ENCODE peak calls at places on chromosomes 1 and 21, in ten cellular contexts. Z is omental fat pad; P is epithelial cell of esophagus; N is adrenal gland; W is endodermal cell; M is fibroblast of pulmonary artery; S is CD4-positive, alpha-beta T cell; D is foreskin fibroblast; T is A549; E is upper lobe of left lung. Y is an unnamed sample.

GRCh38 chr1:31577515-31578191 is 1.3 kb downstream of the TINAGL1 start:
- DNase-seq in P (peak), E (no peak), M (peak), N (no peak), S (no peak), D (no peak), W (peak), T (peak), Z (no peak), Y (peak)

GRCh38 chr1:64295566-64295965 is 92.1 kb downstream of the UBE2U start:
- DNase-seq in Z (no peak), P (no peak), D (peak), S (no peak), T (no peak), M (no peak), W (no peak), E (no peak), N (no peak), Y (no peak)

GRCh38 chr1:23118957-23119792 is 49.5 kb downstream of the LUZP1 start:
- DNase-seq in T (no peak), W (no peak), E (no peak), P (no peak), D (no peak), M (peak), S (peak), Z (no peak), N (no peak), Y (no peak)

GRCh38 chr21:20875741-20876140 is 122.5 kb upstream of the NCAM2 start:
- DNase-seq in N (no peak), E (no peak), Z (no peak), D (no peak), S (no peak), P (no peak), M (no peak), T (no peak), W (no peak), Y (no peak)

GRCh38 chr1:60695633-60696032 is 386.7 kb upstream of the NFIA start:
- DNase-seq in D (no peak), S (no peak), N (no peak), P (no peak), W (no peak), T (no peak), Z (no peak), M (no peak), E (no peak), Y (no peak)

GRCh38 chr1:17347769-17348592 is 24.0 kb upstream of the PADI6 start:
- DNase-seq in S (no peak), M (peak), P (peak), T (peak), N (no peak), E (no peak), Z (no peak), D (peak), W (no peak), Y (no peak)

GRCh38 chr1:153630384-153630783 is 2.1 kb downstream of the S100A1 start:
- DNase-seq in W (no peak), E (no peak), P (no peak), T (no peak), D (no peak), M (no peak), S (no peak), Z (no peak), N (no peak), Y (no peak)

GRCh38 chr1:238647877-238648276 is 738.5 kb upstream of the CHRM3 start:
- DNase-seq in M (peak), E (no peak), N (no peak), P (peak), Z (no peak), S (no peak), W (peak), D (peak), T (peak), Y (no peak)

GRCh38 chr1:9655127-9655723 is 3.7 kb downstream of the PIK3CD start:
- DNase-seq in Z (no peak), E (no peak), D (no peak), S (peak), M (no peak), W (no peak), P (no peak), N (no peak), T (no peak), Y (no peak)

GRCh38 chr1:156360534-156360933 is 8.5 kb upstream of the RHBG start:
- DNase-seq in P (no peak), E (no peak), T (no peak), S (no peak), W (no peak), Z (no peak), N (no peak), D (no peak), M (no peak), Y (no peak)

GRCh38 chr1:242523968-242524570 is 428 bp downstream of the PLD5 start:
- DNase-seq in M (peak), Z (no peak), E (peak), W (peak), N (peak), D (no peak), T (peak), P (peak), S (no peak), Y (no peak)

GRCh38 chr21:26165331-26165730 is 5.2 kb downstream of the APP start:
- DNase-seq in N (no peak), M (no peak), E (no peak), D (no peak), Z (no peak), P (peak), S (no peak), W (no peak), T (no peak), Y (no peak)

GRCh38 chr1:31444725-31445448 is 31.9 kb downstream of the SERINC2 start:
- DNase-seq in P (no peak), N (peak), S (no peak), Z (no peak), W (no peak), M (no peak), T (peak), D (no peak), E (no peak), Y (no peak)

GRCh38 chr1:210400043-210400840 is 71.5 kb downstream of the HHAT start:
- DNase-seq in N (peak), P (peak), S (peak), Z (no peak), T (peak), M (peak), E (peak), D (peak), W (peak), Y (no peak)

GRCh38 chr1:66352783-66353182 is 181.2 kb upstream of the SGIP1 start:
- DNase-seq in N (no peak), P (no peak), Z (no peak), S (no peak), T (no peak), W (no peak), D (no peak), E (no peak), M (no peak), Y (no peak)

DNA sequence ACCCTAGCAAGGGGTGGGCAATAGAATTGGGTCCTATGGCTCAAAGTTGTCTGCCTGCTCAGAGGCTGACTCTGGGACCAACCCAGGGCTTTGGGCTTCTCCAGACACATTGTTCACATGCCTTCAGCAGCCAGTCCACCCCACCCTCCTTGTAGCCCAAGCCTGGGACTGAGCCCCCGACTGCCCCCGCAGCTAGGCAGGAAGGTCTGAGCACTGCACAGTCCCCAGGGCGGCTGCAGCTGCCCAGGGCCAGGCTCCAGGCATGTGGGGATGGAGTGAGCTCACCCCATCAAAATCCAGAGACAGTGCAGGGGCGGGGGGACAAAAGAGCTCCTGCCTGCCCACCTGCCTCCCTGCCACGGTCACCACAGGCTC is 35.6 kb downstream of the HSPG2 start:
- DNase-seq in M (no peak), N (peak), E (no peak), Z (no peak), T (no peak), S (no peak), D (no peak), P (no peak), W (no peak), Y (no peak)
- TF ChIP-seq CTCF in M (no peak), N (no peak), E (no peak), Z (no peak), T (no peak), S (no peak), D (no peak), P (no peak), W (no peak), Y (no peak)

GRCh38 chr1:118927826-118928225 is 60.3 kb downstream of the TBX15 start:
- DNase-seq in S (no peak), Z (no peak), N (no peak), T (no peak), M (no peak), E (no peak), D (peak), P (no peak), W (no peak), Y (no peak)

GRCh38 chr1:118927421-118927820 is 60.7 kb downstream of the TBX15 start:
- DNase-seq in N (no peak), P (no peak), D (no peak), S (no peak), W (no peak), M (no peak), E (no peak), T (no peak), Z (no peak), Y (no peak)

GRCh38 chr1:118931876-118932275 is 56.3 kb downstream of the TBX15 start:
- DNase-seq in T (no peak), W (no peak), E (no peak), P (no peak), S (no peak), M (no peak), Z (no peak), D (no peak), N (no peak), Y (no peak)

GRCh38 chr1:118926261-118926660 is 61.9 kb downstream of the TBX15 start:
- DNase-seq in N (no peak), M (no peak), D (no peak), E (no peak), P (no peak), Z (no peak), S (no peak), T (no peak), W (no peak), Y (no peak)

GRCh38 chr1:118928739-118929554 is 59.2 kb downstream of the TBX15 start:
- DNase-seq in M (peak), N (no peak), Z (no peak), D (peak), W (peak), E (no peak), T (peak), S (no peak), P (peak), Y (no peak)
- TF ChIP-seq CTCF in M (no peak), N (no peak), Z (no peak), D (no peak), W (peak), E (no peak), T (no peak), S (no peak), P (no peak), Y (no peak)

GRCh38 chr1:228749765-228750164 is 14.5 kb downstream of the RHOU start:
- DNase-seq in W (no peak), T (no peak), M (no peak), P (no peak), N (no peak), E (no peak), S (no peak), D (no peak), Z (no peak), Y (no peak)

GRCh38 chr1:228745497-228745896 is 10.2 kb downstream of the RHOU start:
- DNase-seq in S (no peak), P (no peak), T (no peak), M (no peak), Z (no peak), N (no peak), W (no peak), D (no peak), E (no peak), Y (no peak)

GRCh38 chr1:228744918-228745317 is 9.6 kb downstream of the RHOU start:
- DNase-seq in N (no peak), E (no peak), Z (no peak), T (no peak), W (no peak), S (no peak), D (no peak), P (no peak), M (no peak), Y (no peak)

GRCh38 chr1:228748431-228748830 is 13.2 kb downstream of the RHOU start:
- DNase-seq in E (no peak), W (no peak), D (no peak), T (no peak), Z (no peak), P (no peak), N (no peak), S (no peak), M (no peak), Y (no peak)

GRCh38 chr1:228747536-228747935 is 12.3 kb downstream of the RHOU start:
- DNase-seq in M (no peak), D (no peak), W (no peak), T (no peak), E (no peak), P (no peak), S (no peak), N (no peak), Z (no peak), Y (no peak)
- TF ChIP-seq CTCF in M (no peak), D (no peak), W (no peak), T (no peak), E (no peak), P (no peak), S (no peak), N (no peak), Z (no peak), Y (no peak)

GRCh38 chr1:109056064-109056463 is 14.2 kb upstream of the WDR47 start:
- DNase-seq in Z (no peak), P (no peak), E (no peak), W (no peak), T (no peak), D (no peak), S (no peak), M (no peak), N (no peak), Y (no peak)

GRCh38 chr1:109065137-109065536 is 10.7 kb downstream of the TAF13 start:
- DNase-seq in W (no peak), M (no peak), N (no peak), Z (no peak), E (no peak), D (no peak), S (no peak), P (no peak), T (no peak), Y (no peak)

GRCh38 chr1:109059026-109059425 is 16.8 kb downstream of the TAF13 start:
- DNase-seq in W (no peak), D (no peak), N (no peak), T (no peak), P (no peak), M (no peak), Z (no peak), E (no peak), S (no peak), Y (no peak)

GRCh38 chr1:109061183-109061582 is 14.6 kb downstream of the TAF13 start:
- DNase-seq in D (no peak), N (no peak), M (no peak), W (no peak), S (no peak), T (no peak), P (no peak), E (no peak), Z (no peak), Y (no peak)

GRCh38 chr1:109060707-109061106 is 15.1 kb downstream of the TAF13 start:
- DNase-seq in E (no peak), M (no peak), D (no peak), W (no peak), S (no peak), N (no peak), P (no peak), T (no peak), Z (no peak), Y (no peak)
- TF ChIP-seq CTCF in E (no peak), M (no peak), D (no peak), W (no peak), S (no peak), N (no peak), P (no peak), T (no peak), Z (no peak), Y (no peak)

DNA sequence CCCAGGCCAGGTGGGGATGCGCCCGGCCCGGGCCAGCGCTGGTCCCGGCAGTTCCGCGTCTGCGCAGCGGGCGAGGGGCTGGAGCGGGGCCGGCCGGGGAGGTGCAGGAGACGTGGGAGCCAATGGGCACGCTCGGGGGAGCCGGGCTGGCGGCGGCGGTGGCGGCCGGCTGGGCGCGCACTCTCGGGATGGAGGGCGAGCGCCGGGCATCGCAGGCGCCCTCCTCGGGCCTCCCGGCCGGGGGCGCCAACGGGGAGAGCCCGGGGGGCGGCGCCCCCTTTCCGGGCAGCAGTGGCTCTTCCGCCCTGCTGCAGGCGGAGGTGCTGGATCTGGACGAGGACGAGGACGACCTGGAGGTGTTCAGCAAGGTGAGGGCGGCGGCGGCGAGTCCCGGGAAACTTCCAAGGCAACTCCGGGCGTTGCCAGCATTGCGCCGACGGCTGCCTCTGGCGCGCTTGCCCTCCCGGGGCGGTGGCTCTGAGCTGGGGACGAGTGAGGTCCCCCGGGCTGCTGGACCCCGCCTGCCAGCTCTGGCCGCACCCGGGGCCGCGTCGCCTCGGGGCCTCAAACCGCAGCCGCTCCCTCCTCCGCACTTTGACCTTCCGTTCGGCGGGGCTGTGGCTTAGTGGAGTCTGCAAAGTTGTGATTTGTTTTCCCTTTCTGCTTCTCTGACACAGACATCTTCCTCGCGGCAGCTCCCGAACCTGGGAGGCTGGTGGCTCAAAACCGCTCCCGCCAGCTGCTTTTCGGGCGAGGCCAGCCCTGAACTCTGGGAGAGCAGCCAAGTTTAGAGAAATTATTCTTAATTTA is at the start of gene SNX7:
- DNase-seq in M (peak), E (peak), S (no peak), D (peak), N (peak), T (peak), W (peak), P (peak), Z (peak), Y (peak)
- TF ChIP-seq CTCF in M (no peak), E (no peak), S (no peak), D (no peak), N (no peak), T (peak), W (peak), P (no peak), Z (no peak), Y (peak)

GRCh38 chr1:220462756-220463155 is 65.2 kb upstream of the MARK1 start:
- DNase-seq in Z (no peak), D (no peak), W (peak), M (no peak), S (no peak), T (no peak), P (peak), E (no peak), N (no peak), Y (no peak)
- TF ChIP-seq CTCF in Z (no peak), D (no peak), W (peak), M (no peak), S (no peak), T (no peak), P (no peak), E (no peak), N (no peak), Y (peak)

GRCh38 chr1:178344513-178345077 is 152.2 kb downstream of the CLEC20A start:
- DNase-seq in D (peak), Z (no peak), E (no peak), M (peak), P (peak), W (no peak), S (no peak), T (peak), N (no peak), Y (no peak)
- TF ChIP-seq CTCF in D (peak), Z (no peak), E (peak), M (peak), P (peak), W (peak), S (no peak), T (peak), N (peak), Y (peak)

DNA sequence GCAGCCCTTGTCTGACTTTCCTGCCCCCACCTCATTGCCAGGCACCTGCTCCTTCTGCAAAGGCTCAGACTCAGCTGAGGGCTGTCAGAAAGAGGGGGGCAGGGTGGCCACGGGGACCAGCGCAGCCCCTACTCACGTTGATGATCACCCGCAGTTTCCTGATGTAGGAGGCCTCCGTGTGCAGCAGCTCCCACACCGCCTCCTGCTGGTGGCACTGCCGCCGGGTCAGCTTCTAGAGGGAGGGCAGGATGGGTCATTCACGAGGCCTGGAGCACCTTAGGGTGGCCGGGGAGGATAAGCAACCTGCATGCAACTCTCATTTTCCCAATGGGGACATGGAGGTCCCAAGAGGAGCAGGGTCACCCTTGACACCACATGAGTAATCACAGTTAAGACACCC is 6.4 kb upstream of the TNFRSF25 start:
- DNase-seq in N (no peak), P (no peak), S (no peak), D (no peak), Z (no peak), E (no peak), T (no peak), M (no peak), W (no peak), Y (no peak)
- TF ChIP-seq CTCF in N (no peak), P (peak), S (no peak), D (no peak), Z (no peak), E (no peak), T (peak), M (peak), W (peak), Y (peak)

Y was measured in osteocyte.